ENCODE peak calls at places on chromosomes 1 and 21, in nine cellular contexts. X, I, C, S, P, A, W, N and V are unnamed samples.

GRCh38 chr1:152473887-152474537 is 36.6 kb upstream of the LCE5A start:
- DNase-seq in C (no peak), S (no peak), A (no peak), X (no peak), N (no peak), W (no peak), P (no peak), I (no peak), V (no peak)

GRCh38 chr1:61993331-61993961 is 201.2 kb upstream of the L1TD1 start:
- DNase-seq in N (no peak), P (peak; percentile 17), X (no peak), I (peak; percentile 82), C (peak; percentile 47), A (no peak), W (peak; percentile 5), S (no peak), V (no peak)

GRCh38 chr1:117967472-117967871 is 37.9 kb downstream of the WDR3 start:
- DNase-seq in N (no peak), C (no peak), X (no peak), A (no peak), P (peak; percentile 22), I (no peak), W (no peak), S (no peak), V (peak; percentile 40)

GRCh38 chr1:109959974-109960744 is 24.4 kb upstream of the AHCYL1 start:
- DNase-seq in N (no peak), I (peak; percentile 67), W (peak; percentile 59), C (no peak), A (no peak), P (peak; percentile 71), X (no peak), S (no peak), V (peak; percentile 82)

GRCh38 chr1:111441573-111442192 is 7.4 kb downstream of the WDR77 start:
- DNase-seq in I (no peak), S (no peak), N (peak; percentile 72), P (no peak), C (no peak), A (no peak), W (peak; percentile 21), X (no peak), V (no peak)

GRCh38 chr1:11940260-11940921 is 5.9 kb downstream of the PLOD1 start:
- DNase-seq in A (no peak), I (no peak), W (no peak), S (no peak), P (no peak), N (no peak), X (no peak), C (no peak), V (no peak)

GRCh38 chr1:6603851-6604558 is 1.3 kb upstream of the KLHL21 start:
- DNase-seq in P (peak; percentile 84), I (no peak), A (no peak), S (peak; percentile 58), N (peak; percentile 60), W (peak; percentile 47), X (peak; percentile 81), C (no peak), V (no peak)

GRCh38 chr1:19209439-19209989 is 552 bp downstream of the UBR4 start:
- DNase-seq in I (peak; percentile 30), A (no peak), P (peak; percentile 41), C (peak; percentile 20), W (peak; percentile 17), S (no peak), N (peak; percentile 78), X (peak; percentile 61), V (no peak)

GRCh38 chr1:201551877-201552731 is 13.2 kb downstream of the NAV1 start:
- DNase-seq in N (no peak), I (no peak), P (peak; percentile 70), S (no peak), W (peak; percentile 55), X (peak; percentile 45), C (no peak), A (no peak), V (no peak)

GRCh38 chr1:11054666-11055065 is 5.2 kb downstream of the SRM start:
- DNase-seq in P (no peak), X (peak; percentile 35), A (no peak), N (no peak), S (no peak), I (no peak), W (no peak), C (no peak), V (no peak)

GRCh38 chr21:45404726-45405270 is at the start of gene COL18A1:
- DNase-seq in C (peak; percentile 41), X (peak; percentile 64), A (no peak), I (peak; percentile 21), N (no peak), S (peak; percentile 60), P (no peak), W (peak; percentile 67), V (no peak)

GRCh38 chr1:192913683-192914082 is 104.8 kb downstream of the RGS2 start:
- DNase-seq in P (no peak), S (no peak), N (no peak), A (no peak), I (no peak), C (no peak), W (no peak), X (no peak), V (no peak)

GRCh38 chr1:112359961-112360767 is 35.9 kb upstream of the CTTNBP2NL start:
- DNase-seq in W (peak; percentile 34), I (peak; percentile 60), C (no peak), P (peak; percentile 28), S (no peak), A (no peak), X (peak; percentile 62), N (no peak), V (no peak)

GRCh38 chr1:52632732-52633290 is at the start of gene SHISAL2A:
- DNase-seq in S (peak; percentile 24), A (peak; percentile 53), N (peak; percentile 74), C (no peak), I (no peak), W (peak; percentile 12), P (no peak), X (peak; percentile 68), V (no peak)

GRCh38 chr1:71330991-71331390 is 250.2 kb upstream of the ZRANB2 start:
- DNase-seq in X (no peak), A (no peak), P (no peak), I (no peak), S (no peak), W (no peak), C (no peak), N (no peak), V (no peak)